ENCODE peak calls at places on chromosomes 7 and 10, in seven cellular contexts. C, Q, N, D, H, V and I are unnamed samples.

GRCh38 chr10:20334559-20334958 is 518.3 kb downstream of the PLXDC2 start:
- DNase-seq in N (no peak), Q (no peak), D (no peak), C (no peak), V (no peak), H (no peak), I (no peak)

GRCh38 chr7:133517766-133518165 is 264.9 kb downstream of the EXOC4 start:
- DNase-seq in C (no peak), D (no peak), H (no peak), N (no peak), V (no peak), Q (no peak), I (no peak)

GRCh38 chr7:26700893-26701292 is 163.5 kb downstream of the SKAP2 start:
- DNase-seq in V (no peak), N (no peak), Q (no peak), D (no peak), H (no peak), C (no peak), I (no peak)

GRCh38 chr10:130002606-130003005 is 38.5 kb upstream of the EBF3 start:
- DNase-seq in C (no peak), V (no peak), H (no peak), Q (no peak), D (no peak), N (no peak), I (no peak)

GRCh38 chr7:73802459-73802858 is 28.3 kb upstream of the CLDN4 start:
- DNase-seq in Q (no peak), V (no peak), D (no peak), N (no peak), H (no peak), C (no peak), I (no peak)

GRCh38 chr7:157470017-157470322 is 133.2 kb downstream of the DNAJB6 start:
- DNase-seq in Q (peak), N (no peak), H (no peak), V (no peak), D (no peak), C (no peak), I (no peak)

GRCh38 chr7:20440472-20441105 is 109.9 kb downstream of the ITGB8 start:
- DNase-seq in D (peak), V (no peak), H (no peak), Q (peak), N (peak), C (peak), I (no peak)

GRCh38 chr10:110499796-110500514 is 2.2 kb downstream of the DUSP5 start:
- DNase-seq in V (no peak), H (no peak), D (peak), Q (no peak), N (no peak), C (peak), I (no peak)

GRCh38 chr10:124745678-124746077 is 1.5 kb upstream of the FAM53B start:
- DNase-seq in N (peak), C (peak), H (peak), V (no peak), Q (peak), D (peak), I (no peak)

GRCh38 chr7:73304071-73304470 is 4.6 kb downstream of the NSUN5 start:
- DNase-seq in D (no peak), Q (no peak), V (no peak), N (no peak), C (no peak), H (no peak), I (no peak)

GRCh38 chr10:57222129-57222528 is 861.1 kb upstream of the ZWINT start:
- DNase-seq in Q (no peak), N (no peak), C (no peak), H (no peak), D (no peak), V (no peak), I (no peak)

GRCh38 chr7:79339208-79339925 is 114.1 kb downstream of the MAGI2 start:
- DNase-seq in H (no peak), D (no peak), N (no peak), V (no peak), Q (no peak), C (no peak), I (no peak)

GRCh38 chr7:159115601-159116501 is 28.8 kb downstream of the VIPR2 start:
- DNase-seq in V (peak), N (no peak), C (no peak), D (no peak), H (no peak), Q (no peak), I (no peak)

GRCh38 chr7:36387437-36388345 is 2.0 kb upstream of the ANLN start:
- DNase-seq in D (no peak), C (no peak), H (peak), V (no peak), N (no peak), Q (peak), I (no peak)

GRCh38 chr10:83562381-83562780 is 576.9 kb upstream of the GHITM start:
- DNase-seq in D (no peak), C (no peak), Q (no peak), H (no peak), V (no peak), N (no peak), I (no peak)

GRCh38 chr7:5779108-5779507 is 2.4 kb downstream of the RNF216 start:
- DNase-seq in H (no peak), C (no peak), Q (no peak), D (no peak), V (no peak), N (no peak), I (no peak)

GRCh38 chr7:43302211-43302711 is 189.8 kb downstream of the HECW1 start:
- DNase-seq in H (peak), C (peak), V (no peak), Q (peak), N (peak), D (peak), I (no peak)

GRCh38 chr7:5143106-5143505 is 46.9 kb upstream of the WIPI2 start:
- DNase-seq in D (no peak), N (no peak), V (peak), C (no peak), H (no peak), Q (no peak), I (no peak)

GRCh38 chr10:45509491-45509890 is 135.5 kb downstream of the ALOX5 start:
- DNase-seq in D (no peak), H (no peak), N (no peak), V (no peak), C (no peak), Q (peak), I (no peak)

GRCh38 chr10:109898666-109899577 is 24.4 kb downstream of the XPNPEP1 start:
- DNase-seq in D (peak), C (no peak), H (no peak), N (peak), V (no peak), Q (no peak), I (no peak)

GRCh38 chr10:27248215-27248614 is 7.6 kb upstream of the ACBD5 start:
- DNase-seq in D (no peak), V (no peak), H (no peak), N (no peak), Q (no peak), C (no peak), I (no peak)

GRCh38 chr7:122791959-122792545 is 89.3 kb upstream of the RNF148 start:
- DNase-seq in H (no peak), C (no peak), Q (no peak), V (no peak), N (no peak), D (no peak), I (no peak)

GRCh38 chr10:13823046-13823711 is 236.4 kb downstream of the PRPF18 start:
- DNase-seq in C (no peak), V (no peak), D (no peak), N (no peak), H (no peak), Q (no peak), I (no peak)

GRCh38 chr10:30092151-30092790 is 32.9 kb upstream of the JCAD start:
- DNase-seq in N (peak), C (peak), D (peak), V (no peak), Q (peak), H (no peak), I (no peak)
- TF ChIP-seq CTCF in N (peak), C (no peak), D (no peak), V (no peak), Q (no peak), H (no peak), I (no peak)

GRCh38 chr7:111855161-111855841 is 293.0 kb upstream of the IMMP2L start:
- DNase-seq in N (peak), H (peak), Q (peak), V (peak), C (peak), D (peak), I (no peak)
- TF ChIP-seq CTCF in N (peak), H (peak), Q (peak), V (peak), C (peak), D (peak), I (no peak)

GRCh38 chr10:48504141-48504885 is 100.6 kb downstream of the ARHGAP22 start:
- DNase-seq in N (no peak), C (no peak), V (no peak), H (no peak), D (no peak), Q (no peak), I (no peak)

GRCh38 chr10:48505394-48506112 is 99.3 kb downstream of the ARHGAP22 start:
- DNase-seq in Q (no peak), C (no peak), N (no peak), H (no peak), V (no peak), D (no peak), I (no peak)

GRCh38 chr10:48507494-48507893 is 97.4 kb downstream of the ARHGAP22 start:
- DNase-seq in H (no peak), V (no peak), C (no peak), Q (no peak), D (no peak), N (no peak), I (no peak)

GRCh38 chr10:48507933-48508830 is 96.7 kb downstream of the ARHGAP22 start:
- DNase-seq in H (peak), N (no peak), C (no peak), V (no peak), D (no peak), Q (peak), I (no peak)

GRCh38 chr10:48506147-48506917 is 98.5 kb downstream of the ARHGAP22 start:
- DNase-seq in C (peak), D (peak), V (no peak), H (peak), Q (peak), N (peak), I (no peak)
- TF ChIP-seq CTCF in C (peak), D (peak), V (peak), H (peak), Q (peak), N (peak), I (no peak)

DNA sequence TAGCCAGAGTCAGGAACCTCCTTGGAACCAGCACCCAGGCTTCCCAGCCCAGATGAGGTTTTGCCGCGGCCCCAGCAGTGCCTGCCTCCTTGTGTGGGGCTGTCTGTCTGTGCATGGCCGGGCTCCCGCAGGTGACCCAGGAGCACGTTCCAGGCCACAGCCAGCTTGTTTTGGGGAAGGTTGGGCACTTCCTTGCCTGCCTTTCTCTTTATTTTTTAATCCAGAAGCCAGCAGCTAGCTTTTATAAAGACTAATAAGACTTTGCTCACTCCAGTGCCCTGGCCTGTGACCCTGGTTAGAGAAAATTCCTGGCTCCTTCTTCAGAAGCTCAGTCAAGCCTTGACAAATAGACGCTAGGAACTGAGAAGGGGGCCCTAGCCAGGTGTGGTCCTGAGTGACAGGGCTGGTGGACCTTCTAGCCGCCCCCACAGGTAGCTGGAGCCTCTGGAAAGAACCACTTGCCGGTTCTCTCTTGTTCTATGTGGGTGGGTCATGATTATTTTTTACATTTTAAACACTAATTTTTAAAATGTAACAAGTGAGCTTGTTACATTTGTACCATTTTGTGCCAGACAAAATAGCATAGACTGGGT is 837 bp downstream of the SLC29A3 start:
- DNase-seq in Q (no peak), H (no peak), N (no peak), V (no peak), D (no peak), C (no peak), I (no peak)
- TF ChIP-seq CTCF in Q (no peak), H (peak), N (no peak), V (no peak), D (no peak), C (no peak), I (no peak)

DNA sequence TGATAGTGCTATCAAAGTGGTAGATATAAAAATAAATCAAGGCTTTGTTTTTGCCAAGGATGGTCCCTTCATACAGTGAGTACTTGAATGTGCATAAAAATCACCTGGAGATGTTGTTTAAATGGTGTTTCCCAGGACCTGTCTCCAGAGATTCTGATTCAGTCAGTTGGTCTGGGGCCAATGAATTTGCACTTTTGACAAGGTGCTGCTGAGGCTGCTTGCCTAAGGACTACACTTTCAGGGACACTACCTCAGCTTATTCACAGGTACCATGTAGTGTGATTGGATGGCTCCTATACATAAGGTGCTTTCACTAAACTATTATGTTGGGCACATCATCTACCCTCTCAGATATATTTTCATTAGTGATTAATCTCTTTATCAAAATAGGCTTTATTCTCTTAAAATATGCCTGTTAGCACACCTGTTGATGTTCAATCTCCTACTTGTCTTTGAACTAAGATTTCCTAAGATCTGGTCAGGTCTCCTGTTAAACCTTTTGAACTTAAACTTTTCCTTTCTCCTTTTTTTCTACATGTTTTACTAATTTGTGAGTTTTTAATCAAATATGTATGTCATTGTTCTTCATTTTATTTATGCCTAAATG is 24.3 kb downstream of the CAPZA2 start:
- DNase-seq in C (no peak), D (no peak), H (no peak), V (no peak), Q (no peak), N (no peak), I (no peak)
- TF ChIP-seq CTCF in C (no peak), D (no peak), H (no peak), V (no peak), Q (no peak), N (no peak), I (no peak)

GRCh38 chr10:100020161-100020882 is 10.6 kb upstream of the DNMBP start:
- DNase-seq in C (no peak), V (no peak), D (no peak), H (no peak), N (no peak), Q (peak), I (no peak)
- TF ChIP-seq CTCF in C (no peak), V (no peak), D (no peak), H (no peak), N (no peak), Q (no peak), I (no peak)

GRCh38 chr10:52818019-52818418 is 45.4 kb upstream of the MBL2 start:
- DNase-seq in D (peak), C (peak), V (no peak), H (peak), Q (peak), N (peak), I (no peak)
- TF ChIP-seq CTCF in D (peak), C (peak), V (no peak), H (peak), Q (peak), N (peak), I (no peak)